ENCODE peak calls at places on chromosomes 12 and 14, in five cellular contexts. V is right lobe of liver; L is effector memory CD4-positive, alpha-beta T cell; B is colonic mucosa; C is left ventricle myocardium inferior. Z is an unnamed sample. For H3K36me3, the result is how much of the 10 kb centered on the place peaks cover.

GRCh38 chr12:52990206-52990605 is 16.1 kb upstream of the EIF4B start:
- DNase-seq in V (no peak), L (no peak), C (no peak), B (no peak), Z (no peak)

GRCh38 chr14:65424531-65424930 is 12.0 kb downstream of the FUT8 start:
- DNase-seq in B (no peak), C (no peak), V (no peak), L (no peak), Z (no peak)

GRCh38 chr12:70795608-70796007 is 124.9 kb downstream of the PTPRR start:
- DNase-seq in B (no peak), C (no peak), L (no peak), V (no peak), Z (no peak)

GRCh38 chr14:104746071-104746545 is 6.8 kb upstream of the SIVA1 start:
- DNase-seq in L (no peak), C (no peak), B (no peak), V (no peak), Z (no peak)

GRCh38 chr12:95248604-95249355 is 31.2 kb downstream of the VEZT start:
- DNase-seq in L (no peak), B (no peak), C (no peak), V (no peak), Z (no peak)

GRCh38 chr14:51566831-51567582 is 84.7 kb upstream of the FRMD6 start:
- DNase-seq in C (no peak), B (no peak), L (no peak), V (no peak), Z (no peak)

GRCh38 chr12:107992870-107993451 is 136.1 kb upstream of the WSCD2 start:
- DNase-seq in C (no peak), L (no peak), V (no peak), B (peak), Z (peak)

GRCh38 chr12:104638760-104639319 is 182.1 kb downstream of the CHST11 start:
- DNase-seq in C (no peak), V (no peak), L (no peak), B (no peak), Z (no peak)

GRCh38 chr12:6613776-6614512 is 6.8 kb upstream of the CHD4 start:
- DNase-seq in V (peak), L (peak), C (peak), B (peak), Z (peak)

DNA sequence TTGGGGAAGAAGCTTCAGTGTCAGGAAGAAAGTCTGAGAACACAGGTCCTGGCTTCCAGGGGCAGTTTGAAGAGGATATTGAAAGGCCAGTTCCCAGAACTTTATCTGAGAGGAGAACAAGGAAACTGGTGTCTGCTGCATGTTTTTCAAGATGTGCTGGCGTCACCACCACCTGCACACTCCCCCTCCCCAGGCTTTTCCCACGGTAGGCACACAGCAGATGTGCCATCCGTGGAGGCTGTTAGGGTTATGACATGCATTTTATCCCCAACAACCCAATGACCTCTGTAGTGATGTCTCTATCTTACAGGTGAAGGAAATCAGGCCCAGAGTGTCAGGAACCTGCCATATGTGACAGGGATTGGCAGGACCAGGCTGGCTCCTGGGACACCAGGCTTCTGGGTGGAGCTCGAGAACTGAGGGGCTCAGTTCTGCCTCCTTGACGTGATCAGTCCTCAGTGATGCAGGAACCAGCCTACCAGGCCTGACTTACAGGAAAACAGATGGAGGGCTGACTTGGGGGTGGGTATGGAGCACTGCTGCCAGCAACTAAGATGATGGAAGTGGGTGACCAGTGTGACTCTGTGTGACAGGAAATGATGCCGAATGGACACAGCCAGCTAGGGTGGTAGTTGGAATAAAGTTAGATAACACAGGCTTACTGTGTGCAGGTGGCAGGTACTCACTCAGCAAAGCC is 16.8 kb downstream of the SLC25A47 start:
- DNase-seq in B (no peak), L (no peak), V (peak), C (no peak), Z (no peak)
- H3K36me3 ChIP-seq in B (under half), L (under half), V (under half), C (half or more), Z (half or more)

GRCh38 chr12:101299346-101299745 is 19.4 kb downstream of the UTP20 start:
- DNase-seq in V (no peak), C (no peak), L (no peak), B (no peak), Z (no peak)
- H3K36me3 ChIP-seq in V (under half), C (half or more), L (under half), B (under half), Z (half or more)

GRCh38 chr12:75630091-75630490 is 118.7 kb upstream of the KRR1 start:
- DNase-seq in C (no peak), V (no peak), L (no peak), B (no peak), Z (no peak)

GRCh38 chr12:75634244-75635222 is 123.1 kb upstream of the KRR1 start:
- DNase-seq in V (no peak), L (no peak), B (no peak), C (no peak), Z (no peak)

GRCh38 chr12:75632452-75632851 is 121.0 kb upstream of the KRR1 start:
- DNase-seq in V (no peak), B (no peak), L (no peak), C (no peak), Z (no peak)

GRCh38 chr12:75633789-75634188 is 122.4 kb upstream of the KRR1 start:
- DNase-seq in V (no peak), B (no peak), L (no peak), C (no peak), Z (no peak)

GRCh38 chr12:75631809-75632208 is 120.4 kb upstream of the KRR1 start:
- DNase-seq in L (no peak), B (no peak), C (no peak), V (no peak), Z (no peak)
- H3K36me3 ChIP-seq in L (under half), B (under half), C (under half), V (under half), Z (under half)

DNA sequence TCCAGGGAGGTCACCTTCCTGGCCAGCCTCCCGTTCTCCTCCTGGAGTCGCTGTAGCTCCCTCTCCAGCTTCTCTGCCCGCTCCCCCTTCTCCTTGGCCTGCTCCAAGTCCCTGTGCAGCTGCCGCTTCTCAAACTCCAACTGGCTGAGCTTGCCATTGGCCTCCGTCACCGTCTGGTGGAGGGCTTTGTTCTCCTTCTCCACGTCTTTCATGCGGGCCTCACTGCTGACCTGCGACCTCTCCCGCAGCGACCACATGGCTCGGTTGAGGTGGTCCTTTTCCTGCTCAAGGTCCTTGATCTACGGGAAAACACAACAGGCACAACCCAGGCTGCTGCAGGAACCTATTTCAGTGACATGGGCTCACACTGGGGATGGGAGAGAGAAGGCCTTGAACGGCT is 69.3 kb upstream of the GPR68 start:
- DNase-seq in B (no peak), V (no peak), C (no peak), L (no peak), Z (no peak)
- H3K36me3 ChIP-seq in B (under half), V (under half), C (under half), L (under half), Z (under half)

Z was measured in esophagus muscularis mucosa.